ENCODE peak calls at places on chromosome 20, in nine cellular contexts. Y, G, T, V, L, I, U, B and Z are unnamed samples.
A peak's percentile ranks its signal among the peaks of the same experiment; 100 is the strongest.

GRCh38 chr20:57998981-57999464 is 229.4 kb downstream of the ANKRD60 start:
- DNase-seq in Y (no peak), G (no peak), T (no peak), V (no peak), L (no peak), I (no peak), U (no peak), B (no peak), Z (no peak)

GRCh38 chr20:9235518-9235917 is 166.6 kb downstream of the PLCB4 start:
- DNase-seq in Y (no peak), G (no peak), T (no peak), V (no peak), L (no peak), I (no peak), U (no peak), B (no peak), Z (no peak)

GRCh38 chr20:42961771-42962170 is 227.9 kb downstream of the PTPRT start:
- DNase-seq in Y (no peak), G (no peak), T (no peak), V (no peak), L (no peak), I (no peak), U (no peak), B (no peak), Z (no peak)

GRCh38 chr20:62470003-62470402 is 5.8 kb downstream of the GATA5 start:
- DNase-seq in Y (no peak), G (no peak), T (no peak), V (no peak), L (no peak), I (no peak), U (no peak), B (no peak), Z (no peak)

GRCh38 chr20:41058007-41058673 is 29.5 kb downstream of the TOP1 start:
- DNase-seq in Y (no peak), G (no peak), T (no peak), V (no peak), L (no peak), I (no peak), U (no peak), B (no peak), Z (no peak)

GRCh38 chr20:24699321-24700165 is 230.1 kb downstream of the SYNDIG1 start:
- DNase-seq in Y (no peak), G (no peak), T (no peak), V (peak; percentile 19), L (no peak), I (no peak), U (no peak), B (no peak), Z (no peak)

GRCh38 chr20:25319241-25320034 is 71.2 kb downstream of the ABHD12 start:
- DNase-seq in Y (no peak), G (no peak), T (no peak), V (no peak), L (no peak), I (no peak), U (no peak), B (no peak), Z (no peak)

GRCh38 chr20:59143326-59143725 is 20.3 kb upstream of the ZNF831 start:
- DNase-seq in Y (no peak), G (no peak), T (no peak), V (no peak), L (no peak), I (no peak), U (no peak), B (no peak), Z (no peak)

GRCh38 chr20:8375898-8376297 is 243.8 kb downstream of the PLCB1 start:
- DNase-seq in Y (no peak), G (no peak), T (no peak), V (no peak), L (no peak), I (no peak), U (no peak), B (no peak), Z (no peak)

GRCh38 chr20:63013207-63013606 is 6.4 kb upstream of the BHLHE23 start:
- DNase-seq in Y (no peak), G (no peak), T (no peak), V (no peak), L (no peak), I (no peak), U (no peak), B (no peak), Z (no peak)

GRCh38 chr20:51446656-51447055 is 95.9 kb downstream of the NFATC2 start:
- DNase-seq in Y (peak; percentile 47), G (no peak), T (peak; percentile 70), V (no peak), L (no peak), I (no peak), U (no peak), B (peak; percentile 36), Z (no peak)

GRCh38 chr20:8155229-8155628 is 23.2 kb downstream of the PLCB1 start:
- DNase-seq in Y (no peak), G (no peak), T (no peak), V (no peak), L (no peak), I (no peak), U (no peak), B (no peak), Z (no peak)

GRCh38 chr20:57718490-57719009 is 8.7 kb upstream of the PMEPA1 start:
- DNase-seq in Y (peak; percentile 95), G (peak; percentile 97), T (peak; percentile 97), V (peak; percentile 85), L (peak; percentile 93), I (peak; percentile 98), U (peak; percentile 95), B (peak; percentile 97), Z (peak; percentile 92)

GRCh38 chr20:62350098-62350628 is 16.9 kb downstream of the LAMA5 start:
- DNase-seq in Y (peak; percentile 9), G (no peak), T (peak; percentile 22), V (no peak), L (no peak), I (peak; percentile 82), U (no peak), B (peak; percentile 68), Z (no peak)

GRCh38 chr20:45308078-45308778 is at the start of gene MATN4:
- DNase-seq in Y (no peak), G (no peak), T (no peak), V (no peak), L (no peak), I (no peak), U (no peak), B (peak; percentile 56), Z (peak; percentile 23)

GRCh38 chr20:12925214-12925755 is 83.5 kb upstream of the SPTLC3 start:
- DNase-seq in Y (no peak), G (no peak), T (peak; percentile 33), V (no peak), L (peak; percentile 52), I (no peak), U (no peak), B (peak; percentile 44), Z (peak; percentile 15)

GRCh38 chr20:1392443-1392692 is 486 bp downstream of the FKBP1A start:
- DNase-seq in Y (no peak), G (no peak), T (no peak), V (no peak), L (no peak), I (no peak), U (no peak), B (peak; percentile 34), Z (no peak)

GRCh38 chr20:1390552-1391403 is 2.1 kb downstream of the FKBP1A start:
- DNase-seq in Y (no peak), G (no peak), T (no peak), V (no peak), L (no peak), I (no peak), U (no peak), B (no peak), Z (no peak)

GRCh38 chr20:1391640-1392442 is 1.0 kb downstream of the FKBP1A start:
- DNase-seq in Y (no peak), G (no peak), T (peak; percentile 67), V (no peak), L (no peak), I (no peak), U (no peak), B (no peak), Z (no peak)

GRCh38 chr20:1393507-1393882 is 641 bp upstream of the FKBP1A start:
- DNase-seq in Y (no peak), G (no peak), T (no peak), V (no peak), L (no peak), I (no peak), U (no peak), B (no peak), Z (no peak)

GRCh38 chr20:1392693-1393506 is at the start of gene FKBP1A:
- DNase-seq in Y (peak; percentile 93), G (peak; percentile 91), T (peak; percentile 94), V (peak; percentile 95), L (peak; percentile 41), I (peak; percentile 83), U (peak; percentile 95), B (peak; percentile 93), Z (peak; percentile 84)
- H3K27ac ChIP-seq in Y (peak within 1 kb of the TSS; percentile 83), G (peak within 1 kb of the TSS; percentile 93), T (peak within 1 kb of the TSS; percentile 93), V (peak within 1 kb of the TSS; percentile 72), L (no peak within 1 kb of the TSS), I (peak within 1 kb of the TSS; percentile 91), U (peak within 1 kb of the TSS; percentile 78), B (peak within 1 kb of the TSS; percentile 92), Z (peak within 1 kb of the TSS; percentile 79)

DNA sequence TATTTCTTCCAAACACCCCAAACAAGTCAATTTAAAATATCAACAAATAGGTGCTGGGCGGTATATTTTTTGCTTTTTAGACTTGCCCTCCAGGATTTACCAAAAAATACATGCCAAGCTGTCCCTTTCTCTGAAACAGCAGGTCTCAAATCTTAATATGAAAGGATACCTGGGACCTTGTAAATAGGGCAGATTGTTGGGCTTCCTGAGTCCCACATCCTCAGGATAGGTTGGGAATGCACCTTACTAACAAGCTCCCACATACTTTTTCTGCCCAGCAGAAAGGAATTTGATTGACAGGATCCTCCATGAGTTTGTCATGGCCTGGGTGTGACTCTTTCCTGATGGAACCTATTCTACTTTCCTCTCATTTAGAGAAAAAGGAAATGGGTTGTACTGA is 4.9 kb upstream of the SLC24A3 start:
- DNase-seq in Y (no peak), G (no peak), T (no peak), V (no peak), L (no peak), I (no peak), U (no peak), B (no peak), Z (no peak)
- H3K27ac ChIP-seq in Y (no peak overlapping the region), G (no peak overlapping the region), T (no peak overlapping the region), V (no peak overlapping the region), L (no peak overlapping the region), I (no peak overlapping the region), U (no peak overlapping the region), B (no peak overlapping the region), Z (no peak overlapping the region)

GRCh38 chr20:47222728-47223127 is 133.8 kb downstream of the ZMYND8 start:
- DNase-seq in Y (no peak), G (no peak), T (no peak), V (no peak), L (no peak), I (no peak), U (no peak), B (no peak), Z (no peak)
- H3K27ac ChIP-seq in Y (no peak overlapping the region), G (no peak overlapping the region), T (no peak overlapping the region), V (no peak overlapping the region), L (no peak overlapping the region), I (no peak overlapping the region), U (no peak overlapping the region), B (no peak overlapping the region), Z (no peak overlapping the region)

DNA sequence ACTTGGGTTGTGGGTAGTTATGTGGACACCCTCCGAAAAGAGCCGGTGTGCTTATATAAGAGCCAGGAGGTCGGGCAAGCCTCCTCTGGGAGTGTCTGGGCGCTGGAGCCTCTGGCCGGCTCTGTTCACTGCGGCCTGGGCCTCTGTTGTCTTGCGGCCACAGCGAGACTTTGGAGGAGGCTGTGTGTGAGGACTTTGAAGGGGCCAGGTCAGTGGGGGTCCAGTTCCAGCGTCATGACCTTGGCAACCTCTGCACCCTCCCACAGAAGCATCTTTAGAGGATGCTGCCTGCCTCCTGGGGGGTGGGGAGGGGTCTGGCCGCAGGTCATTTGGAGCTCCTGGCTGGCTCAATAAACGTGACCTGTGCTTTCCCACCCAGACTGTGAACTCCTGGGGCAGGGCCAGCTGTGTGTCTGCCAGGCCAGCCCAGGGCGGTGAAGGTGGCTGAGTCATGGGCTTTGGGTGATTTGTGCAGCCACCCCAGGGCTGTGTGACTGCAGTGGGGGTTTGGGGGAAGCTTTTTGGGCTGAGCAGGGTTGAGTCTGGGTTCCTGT is 1.2 kb downstream of the TCEA2 start:
- DNase-seq in Y (no peak), G (no peak), T (no peak), V (no peak), L (no peak), I (no peak), U (no peak), B (no peak), Z (no peak)
- H3K27ac ChIP-seq in Y (no peak overlapping the region), G (peak overlapping the region; percentile 91), T (peak overlapping the region; percentile 81), V (no peak overlapping the region), L (no peak overlapping the region), I (peak overlapping the region; percentile 93), U (no peak overlapping the region), B (no peak overlapping the region), Z (no peak overlapping the region)